ENCODE peak calls at places on chromosomes 13 and 19, in four cellular contexts. One of them, this sample, is unnamed.

GRCh38 chr19:3671680-3672574 is 28.3 kb downstream of the PIP5K1C start:
- DNase-seq in GM12878: no peak
- DNase-seq in PC-9: no peak
- DNase-seq in neural progenitor cell: no peak
- DNase-seq in this sample: no peak

GRCh38 chr13:40438999-40439797 is 227.2 kb downstream of the FOXO1 start:
- DNase-seq in GM12878: no peak
- DNase-seq in PC-9: no peak
- DNase-seq in neural progenitor cell: no peak
- DNase-seq in this sample: peak; percentile 37

GRCh38 chr13:113941571-113942191 is 32.2 kb downstream of the C13orf46 start:
- DNase-seq in neural progenitor cell: no peak
- DNase-seq in GM12878: no peak
- DNase-seq in PC-9: peak; percentile 63
- DNase-seq in this sample: peak; percentile 48

GRCh38 chr13:30114586-30115256 is 192.6 kb downstream of the KATNAL1 start:
- DNase-seq in PC-9: peak; percentile 64
- DNase-seq in GM12878: no peak
- DNase-seq in neural progenitor cell: peak; percentile 95
- DNase-seq in this sample: peak; percentile 82

GRCh38 chr19:48656840-48657474 is 11.0 kb upstream of the CA11 start:
- DNase-seq in GM12878: no peak
- DNase-seq in neural progenitor cell: no peak
- DNase-seq in PC-9: peak; percentile 70
- DNase-seq in this sample: peak; percentile 63

GRCh38 chr13:38687246-38688229 is 661 bp downstream of the FREM2 start:
- DNase-seq in GM12878: no peak
- DNase-seq in neural progenitor cell: peak; percentile 68
- DNase-seq in PC-9: no peak
- DNase-seq in this sample: peak; percentile 59

GRCh38 chr13:104810242-104810641 is 1725.2 kb downstream of the EFNB2 start:
- DNase-seq in GM12878: no peak
- DNase-seq in PC-9: no peak
- DNase-seq in neural progenitor cell: no peak
- DNase-seq in this sample: no peak

GRCh38 chr19:9793051-9793591 is 24.6 kb upstream of the ZNF846 start:
- DNase-seq in GM12878: no peak
- DNase-seq in PC-9: no peak
- DNase-seq in neural progenitor cell: no peak
- DNase-seq in this sample: peak; percentile 36

GRCh38 chr13:30713133-30713532 is 22.2 kb upstream of the ALOX5AP start:
- DNase-seq in neural progenitor cell: no peak
- DNase-seq in PC-9: peak; percentile 80
- DNase-seq in GM12878: no peak
- DNase-seq in this sample: no peak

GRCh38 chr19:21482863-21483276 is 22.5 kb upstream of the ZNF429 start:
- DNase-seq in GM12878: no peak
- DNase-seq in neural progenitor cell: peak; percentile 26
- DNase-seq in PC-9: no peak
- DNase-seq in this sample: no peak

GRCh38 chr13:110346661-110347067 is 39.6 kb downstream of the COL4A2 start:
- DNase-seq in GM12878: no peak
- DNase-seq in PC-9: peak; percentile 87
- DNase-seq in neural progenitor cell: no peak
- DNase-seq in this sample: peak; percentile 97

GRCh38 chr13:47932953-47933687 is 68.0 kb downstream of the SUCLA2 start:
- DNase-seq in PC-9: no peak
- DNase-seq in neural progenitor cell: peak; percentile 29
- DNase-seq in GM12878: no peak
- DNase-seq in this sample: peak; percentile 3

GRCh38 chr19:956747-957451 is 27.2 kb upstream of the WDR18 start:
- DNase-seq in neural progenitor cell: peak; percentile 91
- DNase-seq in PC-9: peak; percentile 76
- DNase-seq in GM12878: no peak
- DNase-seq in this sample: no peak

GRCh38 chr19:34184880-34185491 is 12.7 kb downstream of the LSM14A start:
- DNase-seq in PC-9: no peak
- DNase-seq in neural progenitor cell: no peak
- DNase-seq in GM12878: no peak
- DNase-seq in this sample: no peak

GRCh38 chr19:1110809-1111640 is 7.2 kb downstream of the GPX4 start:
- DNase-seq in PC-9: peak; percentile 38
- DNase-seq in GM12878: no peak
- DNase-seq in neural progenitor cell: no peak
- DNase-seq in this sample: no peak

GRCh38 chr19:51250786-51251452 is at the start of gene SIGLECL1:
- DNase-seq in neural progenitor cell: no peak
- DNase-seq in GM12878: no peak
- DNase-seq in PC-9: no peak
- DNase-seq in this sample: no peak

GRCh38 chr19:42420055-42420544 is 7.1 kb downstream of the LIPE start:
- DNase-seq in PC-9: peak; percentile 41
- DNase-seq in neural progenitor cell: peak; percentile 66
- DNase-seq in GM12878: no peak
- DNase-seq in this sample: peak; percentile 87

GRCh38 chr13:110382229-110382628 is 75.1 kb downstream of the COL4A2 start:
- DNase-seq in GM12878: no peak
- DNase-seq in neural progenitor cell: no peak
- DNase-seq in PC-9: peak; percentile 95
- DNase-seq in this sample: peak; percentile 81

GRCh38 chr19:29188704-29189375 is 24.1 kb downstream of the UQCRFS1 start:
- DNase-seq in GM12878: no peak
- DNase-seq in neural progenitor cell: no peak
- DNase-seq in PC-9: no peak
- DNase-seq in this sample: no peak

GRCh38 chr13:105363747-105364177 is 1171.7 kb downstream of the EFNB2 start:
- DNase-seq in GM12878: no peak
- DNase-seq in neural progenitor cell: peak; percentile 20
- DNase-seq in PC-9: no peak
- DNase-seq in this sample: no peak

GRCh38 chr19:10074153-10074552 is 12.0 kb upstream of the SHFL start:
- DNase-seq in neural progenitor cell: peak; percentile 44
- DNase-seq in PC-9: no peak
- DNase-seq in GM12878: no peak
- DNase-seq in this sample: peak; percentile 27

GRCh38 chr19:32800757-32801156 is 68.8 kb downstream of the SLC7A9 start:
- DNase-seq in PC-9: no peak
- DNase-seq in GM12878: no peak
- DNase-seq in neural progenitor cell: no peak
- DNase-seq in this sample: no peak

GRCh38 chr13:80558074-80558473 is 217.1 kb upstream of the SPRY2 start:
- DNase-seq in GM12878: no peak
- DNase-seq in PC-9: no peak
- DNase-seq in neural progenitor cell: no peak
- DNase-seq in this sample: no peak

GRCh38 chr13:49711218-49711863 is 20.1 kb upstream of the EBPL start:
- DNase-seq in neural progenitor cell: no peak
- DNase-seq in PC-9: peak; percentile 50
- DNase-seq in GM12878: no peak
- DNase-seq in this sample: peak; percentile 44

GRCh38 chr13:59364508-59365187 is 799.1 kb downstream of the DIAPH3 start:
- DNase-seq in GM12878: no peak
- DNase-seq in neural progenitor cell: peak; percentile 24
- DNase-seq in PC-9: no peak
- DNase-seq in this sample: no peak

DNA sequence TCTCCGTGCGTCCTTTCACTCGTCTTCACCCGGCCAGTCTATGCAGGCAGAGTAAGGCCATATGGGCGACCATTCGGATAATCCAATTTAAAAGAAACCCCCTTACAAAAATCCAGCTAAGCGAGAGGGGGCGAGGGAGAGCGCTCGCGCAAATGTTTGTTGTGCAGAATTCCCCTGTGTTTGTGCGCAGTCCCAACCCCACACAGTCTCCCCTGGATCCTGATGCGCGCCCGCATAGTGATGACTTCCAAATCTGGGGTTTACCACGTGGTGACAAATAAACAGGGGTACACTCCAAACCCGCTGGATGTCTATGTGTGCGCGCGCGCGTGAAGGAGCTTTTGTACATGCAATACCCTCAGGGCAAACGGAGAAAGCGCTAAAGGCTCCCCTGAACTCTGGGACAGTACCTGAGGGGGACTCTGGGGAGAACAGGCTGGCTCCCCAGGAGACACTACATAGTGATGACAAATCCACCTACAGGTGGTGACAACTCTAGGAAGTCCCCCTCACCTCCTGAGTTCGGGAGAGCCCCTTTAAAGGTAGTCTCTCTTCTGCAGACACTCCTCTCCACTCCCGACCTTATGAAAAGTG is 8.5 kb downstream of the SOX21 start:
- DNase-seq in neural progenitor cell: peak; percentile 21
- DNase-seq in PC-9: no peak
- DNase-seq in GM12878: no peak
- DNase-seq in this sample: no peak
- TF ChIP-seq EZH2 in neural progenitor cell: no peak
- TF ChIP-seq EZH2 in PC-9: no peak
- TF ChIP-seq EZH2 in GM12878: no peak
- TF ChIP-seq EZH2 in this sample: no peak

GRCh38 chr19:57689750-57690149 is 8.0 kb downstream of the ZNF551 start:
- DNase-seq in neural progenitor cell: no peak
- DNase-seq in PC-9: no peak
- DNase-seq in GM12878: no peak
- DNase-seq in this sample: peak; percentile 95

GRCh38 chr19:57688011-57688763 is 6.4 kb downstream of the ZNF551 start:
- DNase-seq in GM12878: no peak
- DNase-seq in neural progenitor cell: no peak
- DNase-seq in PC-9: no peak
- DNase-seq in this sample: peak; percentile 20

GRCh38 chr19:57687363-57688010 is 5.7 kb downstream of the ZNF551 start:
- DNase-seq in GM12878: no peak
- DNase-seq in PC-9: no peak
- DNase-seq in neural progenitor cell: no peak
- DNase-seq in this sample: no peak

GRCh38 chr19:57682226-57682766 is 519 bp downstream of the ZNF551 start:
- DNase-seq in neural progenitor cell: no peak
- DNase-seq in GM12878: no peak
- DNase-seq in PC-9: no peak
- DNase-seq in this sample: no peak

DNA sequence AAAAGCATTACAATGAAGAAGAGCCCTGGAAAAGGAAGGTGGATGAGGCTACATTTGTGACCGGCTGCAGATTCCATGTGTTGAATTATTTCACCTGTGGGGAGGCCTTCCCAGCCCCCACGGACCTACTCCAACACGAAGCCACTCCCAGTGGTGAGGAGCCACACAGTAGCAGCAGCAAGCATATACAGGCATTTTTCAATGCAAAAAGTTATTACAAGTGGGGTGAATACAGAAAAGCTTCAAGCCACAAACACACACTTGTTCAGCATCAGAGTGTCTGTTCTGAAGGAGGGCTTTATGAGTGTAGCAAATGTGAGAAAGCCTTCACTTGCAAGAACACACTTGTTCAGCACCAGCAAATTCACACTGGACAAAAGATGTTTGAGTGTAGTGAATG is 5.0 kb downstream of the ZNF551 start:
- DNase-seq in PC-9: no peak
- DNase-seq in GM12878: no peak
- DNase-seq in neural progenitor cell: no peak
- DNase-seq in this sample: no peak
- H3K9me3 ChIP-seq in PC-9: peaks cover 90% of the 10 kb centered on the region
- H3K9me3 ChIP-seq in GM12878: peaks cover 64% of the 10 kb centered on the region
- H3K9me3 ChIP-seq in neural progenitor cell: peaks cover 57% of the 10 kb centered on the region
- H3K9me3 ChIP-seq in this sample: peaks cover 63% of the 10 kb centered on the region

GRCh38 chr13:53121879-53122278 is 93.3 kb downstream of the OLFM4 start:
- DNase-seq in GM12878: no peak
- DNase-seq in neural progenitor cell: no peak
- DNase-seq in PC-9: no peak
- DNase-seq in this sample: no peak

GRCh38 chr13:53124568-53125094 is 96.0 kb downstream of the OLFM4 start:
- DNase-seq in GM12878: no peak
- DNase-seq in neural progenitor cell: no peak
- DNase-seq in PC-9: no peak
- DNase-seq in this sample: no peak

GRCh38 chr13:53126803-53127202 is 98.2 kb downstream of the OLFM4 start:
- DNase-seq in PC-9: no peak
- DNase-seq in GM12878: no peak
- DNase-seq in neural progenitor cell: no peak
- DNase-seq in this sample: no peak

GRCh38 chr13:53121131-53121773 is 92.6 kb downstream of the OLFM4 start:
- DNase-seq in PC-9: no peak
- DNase-seq in GM12878: no peak
- DNase-seq in neural progenitor cell: no peak
- DNase-seq in this sample: no peak

DNA sequence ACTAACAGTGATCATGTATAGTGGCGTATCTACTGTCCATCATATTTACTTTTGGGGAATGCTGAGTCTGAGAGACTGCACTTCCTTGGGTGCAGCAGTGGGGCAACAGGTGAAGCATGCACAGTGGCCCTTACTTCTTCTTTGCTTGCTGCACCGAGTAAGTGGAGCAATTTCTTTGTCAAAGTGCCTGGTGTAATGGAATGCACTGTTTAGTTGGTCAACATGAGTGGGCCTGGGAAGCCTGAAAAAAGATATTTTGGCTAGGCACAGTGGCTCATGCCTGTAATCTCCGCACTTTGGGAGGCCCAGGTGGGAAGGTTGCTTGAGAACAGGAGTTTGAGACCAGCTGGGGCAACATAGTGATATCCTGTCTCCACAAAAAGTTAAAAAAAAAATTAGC is 94.9 kb downstream of the OLFM4 start:
- DNase-seq in neural progenitor cell: no peak
- DNase-seq in GM12878: no peak
- DNase-seq in PC-9: no peak
- DNase-seq in this sample: no peak
- H2AFZ ChIP-seq in neural progenitor cell: no peak overlapping the region
- H2AFZ ChIP-seq in GM12878: no peak overlapping the region
- H2AFZ ChIP-seq in PC-9: no peak overlapping the region
- H2AFZ ChIP-seq in this sample: no peak overlapping the region

GRCh38 chr13:102793583-102794355 is 5.0 kb downstream of the POGLUT2 start:
- DNase-seq in GM12878: no peak
- DNase-seq in neural progenitor cell: no peak
- DNase-seq in PC-9: no peak
- DNase-seq in this sample: no peak

GRCh38 chr13:102798653-102799543 is at the start of the genes BIVM and POGLUT2:
- DNase-seq in GM12878: peak; percentile 67
- DNase-seq in PC-9: peak; percentile 88
- DNase-seq in neural progenitor cell: peak; percentile 95
- DNase-seq in this sample: peak; percentile 95

GRCh38 chr13:102800145-102801041 is 1.5 kb downstream of the BIVM start:
- DNase-seq in PC-9: peak; percentile 59
- DNase-seq in neural progenitor cell: peak; percentile 88
- DNase-seq in GM12878: no peak
- DNase-seq in this sample: peak; percentile 79

DNA sequence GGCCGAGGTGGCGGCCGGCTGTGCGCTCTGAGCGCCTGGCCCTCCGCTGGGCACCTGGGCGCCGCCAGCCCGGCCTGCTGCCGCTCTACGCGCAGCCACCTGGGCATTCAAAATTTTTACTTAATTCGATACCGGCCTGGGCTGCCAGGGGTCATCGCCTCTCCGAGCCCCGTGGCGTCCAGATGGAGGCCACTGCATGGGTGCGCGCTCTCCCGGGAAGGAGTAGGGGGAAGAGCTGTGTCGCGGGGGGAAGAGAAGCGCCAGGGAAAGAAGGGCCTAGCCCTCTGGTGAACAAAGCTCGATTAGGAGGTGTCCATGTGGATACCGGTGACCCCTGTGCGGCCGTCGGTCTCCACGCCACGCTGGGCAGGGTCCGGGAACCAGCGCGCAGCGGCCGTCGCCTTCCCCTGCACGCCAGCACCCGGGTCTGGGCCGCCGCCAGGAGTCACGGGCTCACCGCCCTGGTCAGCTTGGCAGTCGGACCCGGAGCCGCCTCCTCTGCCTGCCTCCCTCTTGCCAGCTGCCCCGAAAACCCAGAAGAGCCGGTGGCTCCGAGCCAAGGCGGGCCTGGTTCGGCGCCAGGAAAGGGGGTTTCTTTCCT is 725 bp downstream of the BIVM start:
- DNase-seq in neural progenitor cell: peak; percentile 46
- DNase-seq in GM12878: no peak
- DNase-seq in PC-9: no peak
- DNase-seq in this sample: peak; percentile 41
- TF ChIP-seq EZH2 in neural progenitor cell: peak; percentile 54
- TF ChIP-seq EZH2 in GM12878: no peak
- TF ChIP-seq EZH2 in PC-9: no peak
- TF ChIP-seq EZH2 in this sample: no peak